ENCODE peak calls at places on chromosomes 4 and X, in eight cellular contexts. One of them, this sample, is unnamed.
A peak's percentile ranks its signal among the peaks of the same experiment; 100 is the strongest.

GRCh38 chr4:65791807-65792308 is 121.6 kb upstream of the EPHA5 start:
- DNase-seq in WTC11: no peak
- DNase-seq in Peyer's patch: no peak
- DNase-seq in hypothalamus: no peak
- DNase-seq in NCI-H2029 treated with DMSO at 0.1 percent for 48 hours: no peak
- DNase-seq in posterior vena cava: no peak
- DNase-seq in stimulated activated CD4-positive, alpha-beta T cell treated with anti-CD3 and anti-CD28 coated beads, Interleukin-15, amount 100 ng/mL, for 24 hours: no peak
- DNase-seq in Right ventricle myocardium inferior: no peak
- DNase-seq in this sample: no peak

GRCh38 chrX:131617182-131617581 is 73.3 kb downstream of the OR13H1 start:
- DNase-seq in NCI-H2029 treated with DMSO at 0.1 percent for 48 hours: no peak
- DNase-seq in posterior vena cava: no peak
- DNase-seq in hypothalamus: no peak
- DNase-seq in Peyer's patch: no peak
- DNase-seq in WTC11: no peak
- DNase-seq in Right ventricle myocardium inferior: no peak
- DNase-seq in stimulated activated CD4-positive, alpha-beta T cell treated with anti-CD3 and anti-CD28 coated beads, Interleukin-15, amount 100 ng/mL, for 24 hours: no peak
- DNase-seq in this sample: no peak

GRCh38 chr4:141977433-141977832 is 341.1 kb downstream of the IL15 start:
- DNase-seq in hypothalamus: no peak
- DNase-seq in stimulated activated CD4-positive, alpha-beta T cell treated with anti-CD3 and anti-CD28 coated beads, Interleukin-15, amount 100 ng/mL, for 24 hours: no peak
- DNase-seq in WTC11: no peak
- DNase-seq in Right ventricle myocardium inferior: no peak
- DNase-seq in posterior vena cava: no peak
- DNase-seq in Peyer's patch: no peak
- DNase-seq in NCI-H2029 treated with DMSO at 0.1 percent for 48 hours: no peak
- DNase-seq in this sample: no peak

GRCh38 chr4:74293558-74293957 is 14.7 kb upstream of the EPGN start:
- DNase-seq in WTC11: no peak
- DNase-seq in Peyer's patch: no peak
- DNase-seq in hypothalamus: no peak
- DNase-seq in NCI-H2029 treated with DMSO at 0.1 percent for 48 hours: peak; percentile 48
- DNase-seq in Right ventricle myocardium inferior: no peak
- DNase-seq in posterior vena cava: no peak
- DNase-seq in stimulated activated CD4-positive, alpha-beta T cell treated with anti-CD3 and anti-CD28 coated beads, Interleukin-15, amount 100 ng/mL, for 24 hours: no peak
- DNase-seq in this sample: no peak

GRCh38 chrX:41522071-41522470 is 74.9 kb downstream of the NYX start:
- DNase-seq in posterior vena cava: no peak
- DNase-seq in Right ventricle myocardium inferior: no peak
- DNase-seq in hypothalamus: no peak
- DNase-seq in WTC11: no peak
- DNase-seq in NCI-H2029 treated with DMSO at 0.1 percent for 48 hours: no peak
- DNase-seq in Peyer's patch: no peak
- DNase-seq in stimulated activated CD4-positive, alpha-beta T cell treated with anti-CD3 and anti-CD28 coated beads, Interleukin-15, amount 100 ng/mL, for 24 hours: no peak
- DNase-seq in this sample: no peak

GRCh38 chr4:95830647-95831046 is 9.2 kb upstream of the PDHA2 start:
- DNase-seq in posterior vena cava: no peak
- DNase-seq in stimulated activated CD4-positive, alpha-beta T cell treated with anti-CD3 and anti-CD28 coated beads, Interleukin-15, amount 100 ng/mL, for 24 hours: no peak
- DNase-seq in hypothalamus: no peak
- DNase-seq in WTC11: no peak
- DNase-seq in Right ventricle myocardium inferior: no peak
- DNase-seq in NCI-H2029 treated with DMSO at 0.1 percent for 48 hours: no peak
- DNase-seq in Peyer's patch: no peak
- DNase-seq in this sample: no peak

GRCh38 chrX:152444338-152444737 is 6.8 kb downstream of the GABRA3 start:
- DNase-seq in Right ventricle myocardium inferior: no peak
- DNase-seq in NCI-H2029 treated with DMSO at 0.1 percent for 48 hours: no peak
- DNase-seq in WTC11: no peak
- DNase-seq in posterior vena cava: no peak
- DNase-seq in stimulated activated CD4-positive, alpha-beta T cell treated with anti-CD3 and anti-CD28 coated beads, Interleukin-15, amount 100 ng/mL, for 24 hours: no peak
- DNase-seq in Peyer's patch: no peak
- DNase-seq in hypothalamus: no peak
- DNase-seq in this sample: no peak

GRCh38 chr4:183335369-183335940 is 13.2 kb upstream of the CLDN24 start:
- DNase-seq in NCI-H2029 treated with DMSO at 0.1 percent for 48 hours: no peak
- DNase-seq in hypothalamus: no peak
- DNase-seq in posterior vena cava: peak; percentile 31
- DNase-seq in stimulated activated CD4-positive, alpha-beta T cell treated with anti-CD3 and anti-CD28 coated beads, Interleukin-15, amount 100 ng/mL, for 24 hours: no peak
- DNase-seq in WTC11: no peak
- DNase-seq in Right ventricle myocardium inferior: no peak
- DNase-seq in Peyer's patch: no peak
- DNase-seq in this sample: no peak

GRCh38 chrX:46254623-46255022 is 290.6 kb downstream of the ZNF674 start:
- DNase-seq in Right ventricle myocardium inferior: no peak
- DNase-seq in stimulated activated CD4-positive, alpha-beta T cell treated with anti-CD3 and anti-CD28 coated beads, Interleukin-15, amount 100 ng/mL, for 24 hours: no peak
- DNase-seq in hypothalamus: no peak
- DNase-seq in posterior vena cava: no peak
- DNase-seq in WTC11: no peak
- DNase-seq in NCI-H2029 treated with DMSO at 0.1 percent for 48 hours: no peak
- DNase-seq in Peyer's patch: no peak
- DNase-seq in this sample: no peak

GRCh38 chr4:141058739-141059507 is 74.3 kb downstream of the RNF150 start:
- DNase-seq in stimulated activated CD4-positive, alpha-beta T cell treated with anti-CD3 and anti-CD28 coated beads, Interleukin-15, amount 100 ng/mL, for 24 hours: no peak
- DNase-seq in NCI-H2029 treated with DMSO at 0.1 percent for 48 hours: no peak
- DNase-seq in WTC11: no peak
- DNase-seq in Peyer's patch: no peak
- DNase-seq in Right ventricle myocardium inferior: no peak
- DNase-seq in hypothalamus: no peak
- DNase-seq in posterior vena cava: no peak
- DNase-seq in this sample: no peak

GRCh38 chr4:46250997-46251396 is 127.1 kb upstream of the GABRG1 start:
- DNase-seq in hypothalamus: no peak
- DNase-seq in NCI-H2029 treated with DMSO at 0.1 percent for 48 hours: no peak
- DNase-seq in stimulated activated CD4-positive, alpha-beta T cell treated with anti-CD3 and anti-CD28 coated beads, Interleukin-15, amount 100 ng/mL, for 24 hours: no peak
- DNase-seq in WTC11: no peak
- DNase-seq in posterior vena cava: no peak
- DNase-seq in Right ventricle myocardium inferior: no peak
- DNase-seq in Peyer's patch: no peak
- DNase-seq in this sample: no peak

GRCh38 chrX:64792598-64793337 is 183.5 kb downstream of the ZC4H2 start:
- DNase-seq in NCI-H2029 treated with DMSO at 0.1 percent for 48 hours: no peak
- DNase-seq in posterior vena cava: no peak
- DNase-seq in hypothalamus: no peak
- DNase-seq in Right ventricle myocardium inferior: no peak
- DNase-seq in Peyer's patch: no peak
- DNase-seq in stimulated activated CD4-positive, alpha-beta T cell treated with anti-CD3 and anti-CD28 coated beads, Interleukin-15, amount 100 ng/mL, for 24 hours: no peak
- DNase-seq in WTC11: peak; percentile 16
- DNase-seq in this sample: no peak

GRCh38 chrX:16589211-16589610 is 60.7 kb upstream of the S100G start:
- DNase-seq in posterior vena cava: no peak
- DNase-seq in Right ventricle myocardium inferior: no peak
- DNase-seq in Peyer's patch: no peak
- DNase-seq in stimulated activated CD4-positive, alpha-beta T cell treated with anti-CD3 and anti-CD28 coated beads, Interleukin-15, amount 100 ng/mL, for 24 hours: no peak
- DNase-seq in WTC11: no peak
- DNase-seq in hypothalamus: no peak
- DNase-seq in NCI-H2029 treated with DMSO at 0.1 percent for 48 hours: no peak
- DNase-seq in this sample: no peak

GRCh38 chrX:96685205-96686099 is 810 bp downstream of the DIAPH2 start:
- DNase-seq in Peyer's patch: peak; percentile 17
- DNase-seq in posterior vena cava: peak; percentile 81
- DNase-seq in stimulated activated CD4-positive, alpha-beta T cell treated with anti-CD3 and anti-CD28 coated beads, Interleukin-15, amount 100 ng/mL, for 24 hours: peak; percentile 60
- DNase-seq in hypothalamus: peak; percentile 2
- DNase-seq in NCI-H2029 treated with DMSO at 0.1 percent for 48 hours: no peak
- DNase-seq in Right ventricle myocardium inferior: peak; percentile 65
- DNase-seq in WTC11: peak; percentile 12
- DNase-seq in this sample: no peak

GRCh38 chr4:38509551-38509950 is 154.4 kb upstream of the KLF3 start:
- DNase-seq in hypothalamus: no peak
- DNase-seq in NCI-H2029 treated with DMSO at 0.1 percent for 48 hours: no peak
- DNase-seq in Right ventricle myocardium inferior: no peak
- DNase-seq in Peyer's patch: peak; percentile 27
- DNase-seq in posterior vena cava: no peak
- DNase-seq in WTC11: no peak
- DNase-seq in stimulated activated CD4-positive, alpha-beta T cell treated with anti-CD3 and anti-CD28 coated beads, Interleukin-15, amount 100 ng/mL, for 24 hours: peak; percentile 34
- DNase-seq in this sample: no peak

GRCh38 chrX:72060196-72060974 is 71.3 kb downstream of the RTL5 start:
- DNase-seq in Peyer's patch: no peak
- DNase-seq in hypothalamus: no peak
- DNase-seq in posterior vena cava: no peak
- DNase-seq in Right ventricle myocardium inferior: no peak
- DNase-seq in NCI-H2029 treated with DMSO at 0.1 percent for 48 hours: no peak
- DNase-seq in stimulated activated CD4-positive, alpha-beta T cell treated with anti-CD3 and anti-CD28 coated beads, Interleukin-15, amount 100 ng/mL, for 24 hours: no peak
- DNase-seq in WTC11: peak; percentile 50
- DNase-seq in this sample: no peak

GRCh38 chr4:17447675-17448298 is 64.1 kb downstream of the QDPR start:
- DNase-seq in WTC11: peak; percentile 45
- DNase-seq in posterior vena cava: no peak
- DNase-seq in Peyer's patch: peak; percentile 19
- DNase-seq in stimulated activated CD4-positive, alpha-beta T cell treated with anti-CD3 and anti-CD28 coated beads, Interleukin-15, amount 100 ng/mL, for 24 hours: peak; percentile 57
- DNase-seq in hypothalamus: no peak
- DNase-seq in NCI-H2029 treated with DMSO at 0.1 percent for 48 hours: peak; percentile 52
- DNase-seq in Right ventricle myocardium inferior: no peak
- DNase-seq in this sample: no peak

GRCh38 chr4:20403846-20404245 is 152.1 kb downstream of the SLIT2 start:
- DNase-seq in Right ventricle myocardium inferior: no peak
- DNase-seq in posterior vena cava: no peak
- DNase-seq in hypothalamus: no peak
- DNase-seq in NCI-H2029 treated with DMSO at 0.1 percent for 48 hours: no peak
- DNase-seq in WTC11: no peak
- DNase-seq in Peyer's patch: no peak
- DNase-seq in stimulated activated CD4-positive, alpha-beta T cell treated with anti-CD3 and anti-CD28 coated beads, Interleukin-15, amount 100 ng/mL, for 24 hours: no peak
- DNase-seq in this sample: no peak

GRCh38 chr4:45350438-45350837 is 624.1 kb upstream of the GNPDA2 start:
- DNase-seq in NCI-H2029 treated with DMSO at 0.1 percent for 48 hours: no peak
- DNase-seq in WTC11: no peak
- DNase-seq in hypothalamus: no peak
- DNase-seq in Right ventricle myocardium inferior: no peak
- DNase-seq in posterior vena cava: no peak
- DNase-seq in Peyer's patch: no peak
- DNase-seq in stimulated activated CD4-positive, alpha-beta T cell treated with anti-CD3 and anti-CD28 coated beads, Interleukin-15, amount 100 ng/mL, for 24 hours: no peak
- DNase-seq in this sample: no peak

GRCh38 chr4:169437299-169438047 is 166.7 kb upstream of the SH3RF1 start:
- DNase-seq in Right ventricle myocardium inferior: no peak
- DNase-seq in NCI-H2029 treated with DMSO at 0.1 percent for 48 hours: no peak
- DNase-seq in posterior vena cava: no peak
- DNase-seq in stimulated activated CD4-positive, alpha-beta T cell treated with anti-CD3 and anti-CD28 coated beads, Interleukin-15, amount 100 ng/mL, for 24 hours: no peak
- DNase-seq in Peyer's patch: no peak
- DNase-seq in hypothalamus: no peak
- DNase-seq in WTC11: no peak
- DNase-seq in this sample: no peak

GRCh38 chr4:147360301-147360700 is 120.6 kb upstream of the EDNRA start:
- DNase-seq in WTC11: no peak
- DNase-seq in posterior vena cava: no peak
- DNase-seq in stimulated activated CD4-positive, alpha-beta T cell treated with anti-CD3 and anti-CD28 coated beads, Interleukin-15, amount 100 ng/mL, for 24 hours: no peak
- DNase-seq in NCI-H2029 treated with DMSO at 0.1 percent for 48 hours: no peak
- DNase-seq in hypothalamus: no peak
- DNase-seq in Right ventricle myocardium inferior: no peak
- DNase-seq in Peyer's patch: no peak
- DNase-seq in this sample: no peak

GRCh38 chrX:22634081-22634480 is 361.4 kb downstream of the CBLL2 start:
- DNase-seq in Peyer's patch: no peak
- DNase-seq in posterior vena cava: no peak
- DNase-seq in NCI-H2029 treated with DMSO at 0.1 percent for 48 hours: no peak
- DNase-seq in WTC11: no peak
- DNase-seq in Right ventricle myocardium inferior: no peak
- DNase-seq in stimulated activated CD4-positive, alpha-beta T cell treated with anti-CD3 and anti-CD28 coated beads, Interleukin-15, amount 100 ng/mL, for 24 hours: no peak
- DNase-seq in hypothalamus: no peak
- DNase-seq in this sample: no peak

GRCh38 chrX:46965125-46965758 is 53.0 kb downstream of the JADE3 start:
- DNase-seq in NCI-H2029 treated with DMSO at 0.1 percent for 48 hours: no peak
- DNase-seq in hypothalamus: no peak
- DNase-seq in Right ventricle myocardium inferior: no peak
- DNase-seq in posterior vena cava: no peak
- DNase-seq in stimulated activated CD4-positive, alpha-beta T cell treated with anti-CD3 and anti-CD28 coated beads, Interleukin-15, amount 100 ng/mL, for 24 hours: no peak
- DNase-seq in WTC11: no peak
- DNase-seq in Peyer's patch: no peak
- DNase-seq in this sample: no peak

GRCh38 chr4:79141530-79141929 is 184.3 kb downstream of the NAA11 start:
- DNase-seq in hypothalamus: no peak
- DNase-seq in NCI-H2029 treated with DMSO at 0.1 percent for 48 hours: no peak
- DNase-seq in posterior vena cava: no peak
- DNase-seq in Right ventricle myocardium inferior: no peak
- DNase-seq in WTC11: peak; percentile 47
- DNase-seq in Peyer's patch: no peak
- DNase-seq in stimulated activated CD4-positive, alpha-beta T cell treated with anti-CD3 and anti-CD28 coated beads, Interleukin-15, amount 100 ng/mL, for 24 hours: no peak
- DNase-seq in this sample: no peak

GRCh38 chr4:87007345-87008181 is 72.8 kb downstream of the AFF1 start:
- DNase-seq in posterior vena cava: peak; percentile 84
- DNase-seq in WTC11: peak; percentile 48
- DNase-seq in NCI-H2029 treated with DMSO at 0.1 percent for 48 hours: peak; percentile 43
- DNase-seq in Right ventricle myocardium inferior: peak; percentile 80
- DNase-seq in hypothalamus: no peak
- DNase-seq in stimulated activated CD4-positive, alpha-beta T cell treated with anti-CD3 and anti-CD28 coated beads, Interleukin-15, amount 100 ng/mL, for 24 hours: peak; percentile 62
- DNase-seq in Peyer's patch: peak; percentile 62
- DNase-seq in this sample: peak; percentile 61

GRCh38 chr4:91840359-91840758 is 463.4 kb upstream of the GRID2 start:
- DNase-seq in Right ventricle myocardium inferior: no peak
- DNase-seq in Peyer's patch: no peak
- DNase-seq in WTC11: no peak
- DNase-seq in posterior vena cava: no peak
- DNase-seq in hypothalamus: no peak
- DNase-seq in NCI-H2029 treated with DMSO at 0.1 percent for 48 hours: no peak
- DNase-seq in stimulated activated CD4-positive, alpha-beta T cell treated with anti-CD3 and anti-CD28 coated beads, Interleukin-15, amount 100 ng/mL, for 24 hours: no peak
- DNase-seq in this sample: no peak

GRCh38 chr4:143375326-143376073 is 38.8 kb downstream of the GAB1 start:
- DNase-seq in NCI-H2029 treated with DMSO at 0.1 percent for 48 hours: no peak
- DNase-seq in stimulated activated CD4-positive, alpha-beta T cell treated with anti-CD3 and anti-CD28 coated beads, Interleukin-15, amount 100 ng/mL, for 24 hours: peak; percentile 12
- DNase-seq in Peyer's patch: peak; percentile 42
- DNase-seq in WTC11: peak; percentile 47
- DNase-seq in hypothalamus: no peak
- DNase-seq in posterior vena cava: no peak
- DNase-seq in Right ventricle myocardium inferior: no peak
- DNase-seq in this sample: no peak

GRCh38 chr4:67549123-67549522 is 3.8 kb upstream of the CENPC start:
- DNase-seq in Peyer's patch: no peak
- DNase-seq in Right ventricle myocardium inferior: no peak
- DNase-seq in hypothalamus: no peak
- DNase-seq in WTC11: no peak
- DNase-seq in posterior vena cava: no peak
- DNase-seq in stimulated activated CD4-positive, alpha-beta T cell treated with anti-CD3 and anti-CD28 coated beads, Interleukin-15, amount 100 ng/mL, for 24 hours: no peak
- DNase-seq in NCI-H2029 treated with DMSO at 0.1 percent for 48 hours: no peak
- DNase-seq in this sample: no peak

This sample was measured in RWPE2.